ENCODE peak calls at places on chromosomes 16 and 17, in five cellular contexts. One of them, this sample, is unnamed.

GRCh38 chr17:40069751-40070643 is 7.2 kb downstream of the THRA start:
- DNase-seq in M059J: peak; percentile 72
- DNase-seq in iPS-NIHi11: no peak
- DNase-seq in T47D: no peak
- DNase-seq in BE2C: peak; percentile 35
- DNase-seq in this sample: peak; percentile 78

GRCh38 chr17:41621916-41622315 is 2.5 kb downstream of the KRT17 start:
- DNase-seq in iPS-NIHi11: no peak
- DNase-seq in BE2C: no peak
- DNase-seq in T47D: no peak
- DNase-seq in M059J: no peak
- DNase-seq in this sample: no peak

GRCh38 chr16:53962041-53962440 is 258.1 kb downstream of the FTO start:
- DNase-seq in T47D: no peak
- DNase-seq in BE2C: no peak
- DNase-seq in iPS-NIHi11: no peak
- DNase-seq in M059J: no peak
- DNase-seq in this sample: no peak

GRCh38 chr16:52816993-52817392 is 235.7 kb downstream of the CHD9NB start:
- DNase-seq in iPS-NIHi11: no peak
- DNase-seq in M059J: no peak
- DNase-seq in BE2C: no peak
- DNase-seq in T47D: no peak
- DNase-seq in this sample: no peak

GRCh38 chr17:41639492-41640473 is 15.4 kb upstream of the KRT17 start:
- DNase-seq in M059J: no peak
- DNase-seq in iPS-NIHi11: no peak
- DNase-seq in BE2C: no peak
- DNase-seq in T47D: no peak
- DNase-seq in this sample: no peak

GRCh38 chr17:76472258-76472645 is 4.8 kb downstream of the AANAT start:
- DNase-seq in iPS-NIHi11: no peak
- DNase-seq in BE2C: no peak
- DNase-seq in M059J: no peak
- DNase-seq in T47D: no peak
- DNase-seq in this sample: no peak

GRCh38 chr16:11253995-11254912 is 1.8 kb downstream of the SOCS1 start:
- DNase-seq in M059J: no peak
- DNase-seq in BE2C: no peak
- DNase-seq in iPS-NIHi11: no peak
- DNase-seq in T47D: no peak
- DNase-seq in this sample: no peak

GRCh38 chr17:48241131-48241591 is 133.6 kb downstream of the SNX11 start:
- DNase-seq in T47D: no peak
- DNase-seq in iPS-NIHi11: peak; percentile 22
- DNase-seq in BE2C: peak; percentile 7
- DNase-seq in M059J: peak; percentile 91
- DNase-seq in this sample: peak; percentile 83

GRCh38 chr17:70938311-70938710 is 769.0 kb downstream of the KCNJ2 start:
- DNase-seq in T47D: no peak
- DNase-seq in iPS-NIHi11: no peak
- DNase-seq in BE2C: no peak
- DNase-seq in M059J: no peak
- DNase-seq in this sample: no peak

GRCh38 chr17:57803026-57803425 is 46.8 kb downstream of the MRPS23 start:
- DNase-seq in BE2C: no peak
- DNase-seq in iPS-NIHi11: no peak
- DNase-seq in T47D: no peak
- DNase-seq in M059J: no peak
- DNase-seq in this sample: no peak

This sample was measured in A172.